ENCODE peak calls at places on chromosomes 12 and 14, in four cellular contexts. J, M, U and Z are unnamed samples.

GRCh38 chr12:115174928-115175327 is 491.0 kb upstream of the TBX3 start:
- DNase-seq in J (peak; percentile 12), M (no peak), U (no peak), Z (no peak)

GRCh38 chr12:113403435-113404415 is at the start of gene SDS:
- DNase-seq in J (peak; percentile 51), M (peak; percentile 19), U (no peak), Z (no peak)

GRCh38 chr12:84913151-84913550 is 552 bp upstream of the SLC6A15 start:
- DNase-seq in J (no peak), M (no peak), U (no peak), Z (no peak)

GRCh38 chr12:49137476-49137875 is 6.3 kb upstream of the TUBA1B start:
- DNase-seq in J (no peak), M (no peak), U (no peak), Z (no peak)

GRCh38 chr14:97166497-97166896 is 369.3 kb downstream of the VRK1 start:
- DNase-seq in J (no peak), M (no peak), U (no peak), Z (no peak)

GRCh38 chr12:56338643-56339422 is at the start of gene IL23A:
- DNase-seq in J (no peak), M (peak; percentile 31), U (peak; percentile 56), Z (no peak)

GRCh38 chr14:101196051-101196450 is 292.5 kb upstream of the RTL1 start:
- DNase-seq in J (no peak), M (no peak), U (no peak), Z (no peak)

GRCh38 chr12:62438098-62438692 is 28.4 kb upstream of the MON2 start:
- DNase-seq in J (peak; percentile 66), M (peak; percentile 57), U (no peak), Z (no peak)

GRCh38 chr14:70827366-70828151 is 18.2 kb upstream of the MAP3K9 start:
- DNase-seq in J (peak; percentile 81), M (peak; percentile 9), U (no peak), Z (no peak)

GRCh38 chr12:52884526-52885293 is 20.2 kb downstream of the KRT8 start:
- DNase-seq in J (peak; percentile 84), M (peak; percentile 64), U (peak; percentile 69), Z (peak; percentile 86)

GRCh38 chr12:92070864-92071445 is 74.7 kb downstream of the BTG1 start:
- DNase-seq in J (peak; percentile 76), M (no peak), U (no peak), Z (no peak)

GRCh38 chr14:68736519-68736918 is 56.3 kb downstream of the ZFP36L1 start:
- DNase-seq in J (no peak), M (no peak), U (no peak), Z (no peak)

GRCh38 chr14:43003845-43004244 is 1397.2 kb downstream of the LRFN5 start:
- DNase-seq in J (no peak), M (no peak), U (no peak), Z (no peak)

GRCh38 chr12:121295746-121296617 is 527 bp downstream of the CAMKK2 start:
- DNase-seq in J (no peak), M (peak; percentile 28), U (peak; percentile 45), Z (no peak)

GRCh38 chr14:70641548-70642312 is at the start of gene TTC9:
- DNase-seq in J (no peak), M (no peak), U (no peak), Z (no peak)

GRCh38 chr12:57479376-57480115 is at the start of gene ARHGAP9:
- DNase-seq in J (no peak), M (no peak), U (no peak), Z (no peak)

GRCh38 chr12:77231548-77231947 is 166.2 kb upstream of the E2F7 start:
- DNase-seq in J (peak; percentile 82), M (peak; percentile 47), U (no peak), Z (peak; percentile 73)

GRCh38 chr14:89185919-89186849 is 230.8 kb downstream of the FOXN3 start:
- DNase-seq in J (peak; percentile 49), M (peak; percentile 80), U (no peak), Z (no peak)

GRCh38 chr12:122123761-122124145 is 45.2 kb downstream of the MLXIP start:
- DNase-seq in J (no peak), M (no peak), U (no peak), Z (no peak)

GRCh38 chr12:49264466-49264872 is 413 bp upstream of the TUBA1C start:
- DNase-seq in J (no peak), M (peak; percentile 61), U (no peak), Z (no peak)

GRCh38 chr12:89862511-89863331 is 154.1 kb upstream of the ATP2B1 start:
- DNase-seq in J (peak; percentile 25), M (peak; percentile 13), U (no peak), Z (no peak)

GRCh38 chr12:124509676-124510300 is 57.6 kb downstream of the NCOR2 start:
- DNase-seq in J (peak; percentile 37), M (peak; percentile 72), U (no peak), Z (no peak)

GRCh38 chr12:42299392-42300308 is 26.2 kb downstream of the ZCRB1 start:
- DNase-seq in J (no peak), M (peak; percentile 31), U (peak; percentile 16), Z (no peak)

GRCh38 chr14:43308411-43308810 is 1198.7 kb downstream of the FSCB start:
- DNase-seq in J (no peak), M (no peak), U (no peak), Z (no peak)

GRCh38 chr12:56160160-56160763 is 2.1 kb downstream of the MYL6 start:
- DNase-seq in J (peak; percentile 36), M (peak; percentile 70), U (no peak), Z (no peak)

GRCh38 chr14:99136047-99136400 is 136.0 kb downstream of the BCL11B start:
- DNase-seq in J (no peak), M (no peak), U (no peak), Z (no peak)

GRCh38 chr14:28542040-28542439 is 224.5 kb upstream of the FOXG1 start:
- DNase-seq in J (no peak), M (no peak), U (no peak), Z (no peak)

GRCh38 chr14:23183479-23183878 is at the start of gene SLC7A8:
- DNase-seq in J (peak; percentile 70), M (peak; percentile 19), U (no peak), Z (peak; percentile 58)

GRCh38 chr12:47995976-47996375 is 8.3 kb downstream of the COL2A1 start:
- DNase-seq in J (peak; percentile 38), M (peak; percentile 25), U (no peak), Z (no peak)